ENCODE peak calls at places on chromosome 18, in eight cellular contexts. M is BE2C, H is A549, Y is esophagus squamous epithelium, N is psoas muscle, O is heart left ventricle, V is right atrium auricular region, G is hepatocyte. X is an unnamed sample.

GRCh38 chr18:74524097-74524496 is 10.2 kb upstream of the CNDP1 start:
- DNase-seq in N (no peak), Y (no peak), G (no peak), V (no peak), H (no peak), O (no peak), M (no peak), X (peak; percentile 37)

GRCh38 chr18:37261988-37262387 is 303.6 kb downstream of the CELF4 start:
- DNase-seq in M (no peak), O (no peak), H (no peak), G (no peak), V (no peak), N (no peak), Y (no peak), X (no peak)

GRCh38 chr18:75003764-75004690 is 204.9 kb downstream of the PTGR3 start:
- DNase-seq in M (peak; percentile 18), H (no peak), G (no peak), Y (no peak), O (no peak), V (no peak), N (no peak), X (no peak)

GRCh38 chr18:2855560-2856350 is 8.9 kb downstream of the EMILIN2 start:
- DNase-seq in O (no peak), M (no peak), H (no peak), Y (no peak), V (peak; percentile 57), G (peak; percentile 49), N (no peak), X (no peak)

GRCh38 chr18:56565596-56566355 is 72.6 kb downstream of the TXNL1 start:
- DNase-seq in G (no peak), O (no peak), N (no peak), Y (no peak), V (no peak), H (no peak), M (no peak), X (no peak)

GRCh38 chr18:3384664-3385189 is 65.2 kb upstream of the TGIF1 start:
- DNase-seq in M (no peak), V (no peak), O (no peak), H (peak; percentile 90), N (no peak), Y (no peak), G (no peak), X (no peak)

GRCh38 chr18:49697757-49698595 is 115.4 kb downstream of the ACAA2 start:
- DNase-seq in V (no peak), H (no peak), M (no peak), Y (no peak), O (peak; percentile 43), N (peak; percentile 33), G (no peak), X (peak; percentile 16)

GRCh38 chr18:9539283-9539682 is 64.0 kb downstream of the RALBP1 start:
- DNase-seq in G (no peak), M (no peak), O (no peak), V (no peak), N (no peak), Y (no peak), H (no peak), X (no peak)

GRCh38 chr18:26429535-26429934 is 118.8 kb downstream of the KCTD1 start:
- DNase-seq in N (no peak), M (no peak), V (no peak), H (peak; percentile 68), O (no peak), G (peak; percentile 62), Y (no peak), X (no peak)

GRCh38 chr18:35436076-35436649 is 59.0 kb upstream of the ZNF396 start:
- DNase-seq in N (no peak), G (no peak), M (no peak), Y (no peak), V (no peak), H (peak; percentile 68), O (no peak), X (no peak)

GRCh38 chr18:59502222-59502898 is 143.3 kb upstream of the LMAN1 start:
- DNase-seq in O (peak; percentile 50), V (peak; percentile 75), N (no peak), Y (no peak), H (no peak), M (no peak), G (peak; percentile 81), X (no peak)

GRCh38 chr18:32734442-32734841 is 38.4 kb downstream of the KLHL14 start:
- DNase-seq in G (no peak), V (no peak), H (no peak), N (no peak), M (no peak), O (no peak), Y (no peak), X (no peak)

GRCh38 chr18:33495278-33495677 is 54.8 kb upstream of the CCDC178 start:
- DNase-seq in V (no peak), Y (no peak), G (peak; percentile 64), N (no peak), H (peak; percentile 16), M (peak; percentile 4), O (no peak), X (peak; percentile 10)

GRCh38 chr18:52352920-52353319 is 12.9 kb downstream of the DCC start:
- DNase-seq in G (no peak), M (no peak), V (no peak), H (no peak), Y (no peak), O (no peak), N (no peak), X (no peak)

GRCh38 chr18:54783100-54783499 is 45.2 kb upstream of the RAB27B start:
- DNase-seq in Y (no peak), V (no peak), O (no peak), H (no peak), N (no peak), G (no peak), M (no peak), X (no peak)

GRCh38 chr18:54090856-54091255 is 133.6 kb downstream of the MBD2 start:
- DNase-seq in N (no peak), Y (no peak), V (no peak), G (no peak), H (no peak), M (no peak), O (no peak), X (no peak)

GRCh38 chr18:70693196-70693595 is 404.4 kb downstream of the SOCS6 start:
- DNase-seq in N (no peak), O (no peak), Y (no peak), G (no peak), V (no peak), H (no peak), M (no peak), X (no peak)

GRCh38 chr18:63368611-63369010 is 1.6 kb upstream of the KDSR start:
- DNase-seq in H (no peak), Y (no peak), G (no peak), N (no peak), O (no peak), M (no peak), V (no peak), X (no peak)
- H3K4me3 ChIP-seq in H (peak overlapping the region; percentile 95), Y (no peak overlapping the region), G (no peak overlapping the region), N (peak overlapping the region; percentile 70), O (peak overlapping the region; percentile 96), M (no peak overlapping the region), V (no peak overlapping the region), X (no peak overlapping the region)

DNA sequence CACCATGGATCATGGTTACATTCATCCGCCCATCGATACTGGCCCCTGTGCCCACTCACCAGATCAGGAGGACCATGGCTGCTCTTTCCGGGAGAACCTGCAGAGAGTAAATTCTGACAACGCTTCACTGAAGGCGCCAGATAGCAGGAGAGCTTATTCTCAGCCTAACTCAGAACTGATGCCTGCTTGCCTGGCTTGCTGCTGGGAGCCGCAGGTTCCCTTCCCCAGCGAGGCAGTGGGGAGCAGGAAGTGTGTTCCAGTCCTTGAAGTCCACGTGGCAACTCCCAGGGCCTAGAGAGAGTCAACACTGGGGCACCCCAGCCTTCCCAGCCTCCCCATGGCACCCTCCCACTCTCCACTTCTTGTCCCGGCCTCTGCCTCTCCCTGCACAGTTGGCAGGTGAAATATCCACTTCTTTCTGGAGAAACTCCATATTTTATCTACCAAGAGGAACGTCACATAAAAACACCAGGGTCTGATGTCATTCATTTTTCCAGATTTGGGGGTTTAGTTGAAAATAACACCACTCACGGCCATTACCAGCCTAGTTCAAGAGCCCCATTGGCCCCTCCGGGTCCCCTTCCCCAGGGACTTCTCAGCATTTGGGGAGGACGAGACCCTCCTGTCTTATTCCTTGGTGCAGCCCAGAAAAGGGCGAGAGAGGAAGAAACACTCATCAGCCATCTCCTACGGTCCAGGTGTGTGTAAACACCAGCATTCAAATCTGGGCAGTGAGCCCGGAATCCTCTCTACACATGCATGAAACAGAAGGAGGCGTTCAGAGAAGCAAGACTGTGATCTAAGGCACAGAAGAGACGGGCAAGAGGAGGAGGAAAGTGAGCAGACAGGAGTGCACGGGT is 3.5 kb upstream of the TUBB6 start:
- DNase-seq in G (no peak), V (no peak), N (no peak), Y (no peak), H (no peak), M (no peak), O (no peak), X (peak; percentile 81)
- H3K4me1 ChIP-seq in G (peaks cover 22% of the 10 kb centered on the region), V (peaks cover 20% of the 10 kb centered on the region), N (no peaks in the 10 kb centered on the region), Y (peaks cover 15% of the 10 kb centered on the region), H (peaks cover 7% of the 10 kb centered on the region), M (no peaks in the 10 kb centered on the region), O (peaks cover 13% of the 10 kb centered on the region), X (peaks cover 22% of the 10 kb centered on the region)

GRCh38 chr18:65753520-65753919 is 2.7 kb downstream of the CDH7 start:
- DNase-seq in Y (no peak), M (peak; percentile 64), H (peak; percentile 69), V (no peak), N (no peak), O (no peak), G (peak; percentile 78), X (no peak)

GRCh38 chr18:65750421-65751144 is at the start of gene CDH7:
- DNase-seq in Y (no peak), O (no peak), V (no peak), H (no peak), M (peak; percentile 45), N (no peak), G (peak; percentile 52), X (no peak)

GRCh38 chr18:65749881-65750280 is 931 bp upstream of the CDH7 start:
- DNase-seq in V (no peak), G (no peak), O (no peak), N (no peak), M (no peak), H (no peak), Y (no peak), X (no peak)

GRCh38 chr18:65752625-65753325 is 2.0 kb downstream of the CDH7 start:
- DNase-seq in M (no peak), O (no peak), Y (no peak), H (no peak), N (no peak), V (no peak), G (no peak), X (no peak)

GRCh38 chr18:65751145-65752085 is 603 bp downstream of the CDH7 start:
- DNase-seq in V (no peak), Y (no peak), G (peak; percentile 30), H (no peak), N (no peak), M (peak; percentile 10), O (no peak), X (no peak)
- H3K4me3 ChIP-seq in V (no peak overlapping the region), Y (peak overlapping the region; percentile 31), G (peak overlapping the region; percentile 53), H (peak overlapping the region; percentile 38), N (peak overlapping the region; percentile 47), M (peak overlapping the region; percentile 65), O (peak overlapping the region; percentile 66), X (no peak overlapping the region)

DNA sequence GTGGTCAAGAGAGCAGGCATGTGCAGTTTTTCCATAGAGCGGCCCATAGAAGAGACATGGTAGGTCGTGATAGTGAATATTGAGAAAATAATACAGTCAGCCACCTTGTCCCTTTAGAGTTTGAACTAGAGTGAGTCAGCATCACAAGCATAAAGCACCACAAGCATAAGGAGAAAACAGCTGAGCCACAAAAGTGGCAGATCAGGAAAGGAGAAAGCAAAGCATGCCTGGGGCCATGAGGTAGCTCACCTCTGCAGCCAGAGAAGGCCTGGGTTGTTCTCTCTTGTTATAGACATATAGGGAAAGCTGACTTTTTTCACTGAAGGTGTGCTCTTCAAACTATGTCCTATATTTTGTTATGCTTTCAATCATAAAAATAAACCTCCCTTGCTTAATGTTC is 879.0 kb downstream of the DSC3 start:
- DNase-seq in O (no peak), G (no peak), Y (no peak), N (no peak), V (no peak), H (no peak), M (no peak), X (no peak)
- H3K4me1 ChIP-seq in O (no peaks in the 10 kb centered on the region), G (no peaks in the 10 kb centered on the region), Y (no peaks in the 10 kb centered on the region), N (no peaks in the 10 kb centered on the region), V (no peaks in the 10 kb centered on the region), H (no peaks in the 10 kb centered on the region), M (no peaks in the 10 kb centered on the region), X (no peaks in the 10 kb centered on the region)